ENCODE peak calls at places on chromosomes 4 and X, in seven cellular contexts. One of them, this sample, is unnamed.

GRCh38 chr4:81471361-81472248 is at the start of gene RASGEF1B:
- DNase-seq in endothelial cell: peak; percentile 77
- DNase-seq in neural crest cell: peak; percentile 62
- DNase-seq in astrocyte of the cerebellum: no peak
- DNase-seq in lower leg skin: peak; percentile 97
- DNase-seq in cardiac muscle cell: peak; percentile 90
- DNase-seq in left ventricle myocardium inferior: peak; percentile 90
- DNase-seq in this sample: peak; percentile 79

GRCh38 chr4:118751634-118752293 is 66.6 kb downstream of the METTL14 start:
- DNase-seq in neural crest cell: no peak
- DNase-seq in endothelial cell: no peak
- DNase-seq in left ventricle myocardium inferior: no peak
- DNase-seq in lower leg skin: no peak
- DNase-seq in astrocyte of the cerebellum: peak; percentile 75
- DNase-seq in cardiac muscle cell: no peak
- DNase-seq in this sample: no peak

GRCh38 chr4:85151349-85151748 is 184.9 kb upstream of the WDFY3 start:
- DNase-seq in cardiac muscle cell: no peak
- DNase-seq in left ventricle myocardium inferior: no peak
- DNase-seq in endothelial cell: no peak
- DNase-seq in astrocyte of the cerebellum: no peak
- DNase-seq in neural crest cell: no peak
- DNase-seq in lower leg skin: no peak
- DNase-seq in this sample: no peak

GRCh38 chr4:11471613-11472012 is 42.9 kb upstream of the HS3ST1 start:
- DNase-seq in astrocyte of the cerebellum: no peak
- DNase-seq in endothelial cell: no peak
- DNase-seq in cardiac muscle cell: no peak
- DNase-seq in neural crest cell: no peak
- DNase-seq in lower leg skin: no peak
- DNase-seq in left ventricle myocardium inferior: no peak
- DNase-seq in this sample: no peak

GRCh38 chrX:83845397-83845796 is 15.5 kb upstream of the CYLC1 start:
- DNase-seq in lower leg skin: no peak
- DNase-seq in endothelial cell: peak; percentile 2
- DNase-seq in neural crest cell: no peak
- DNase-seq in astrocyte of the cerebellum: no peak
- DNase-seq in cardiac muscle cell: peak; percentile 57
- DNase-seq in left ventricle myocardium inferior: no peak
- DNase-seq in this sample: no peak

GRCh38 chr4:7828926-7829325 is 110.7 kb downstream of the AFAP1 start:
- DNase-seq in endothelial cell: no peak
- DNase-seq in cardiac muscle cell: no peak
- DNase-seq in neural crest cell: no peak
- DNase-seq in left ventricle myocardium inferior: no peak
- DNase-seq in astrocyte of the cerebellum: no peak
- DNase-seq in lower leg skin: no peak
- DNase-seq in this sample: no peak

GRCh38 chrX:42396136-42396535 is 381.8 kb downstream of the PPP1R2C start:
- DNase-seq in neural crest cell: no peak
- DNase-seq in cardiac muscle cell: no peak
- DNase-seq in endothelial cell: no peak
- DNase-seq in left ventricle myocardium inferior: no peak
- DNase-seq in astrocyte of the cerebellum: no peak
- DNase-seq in lower leg skin: no peak
- DNase-seq in this sample: no peak

GRCh38 chr4:169993531-169993930 is 32.7 kb downstream of the MFAP3L start:
- DNase-seq in lower leg skin: no peak
- DNase-seq in endothelial cell: no peak
- DNase-seq in left ventricle myocardium inferior: no peak
- DNase-seq in neural crest cell: no peak
- DNase-seq in astrocyte of the cerebellum: no peak
- DNase-seq in cardiac muscle cell: no peak
- DNase-seq in this sample: no peak

GRCh38 chr4:170089274-170089742 is 448 bp downstream of the AADAT start:
- DNase-seq in neural crest cell: peak; percentile 47
- DNase-seq in cardiac muscle cell: peak; percentile 57
- DNase-seq in lower leg skin: no peak
- DNase-seq in endothelial cell: peak; percentile 28
- DNase-seq in astrocyte of the cerebellum: peak; percentile 16
- DNase-seq in left ventricle myocardium inferior: no peak
- DNase-seq in this sample: peak; percentile 19

GRCh38 chrX:54695816-54696487 is 102.1 kb downstream of the ITIH6 start:
- DNase-seq in endothelial cell: no peak
- DNase-seq in neural crest cell: no peak
- DNase-seq in left ventricle myocardium inferior: no peak
- DNase-seq in cardiac muscle cell: no peak
- DNase-seq in lower leg skin: no peak
- DNase-seq in astrocyte of the cerebellum: no peak
- DNase-seq in this sample: no peak

GRCh38 chr4:123545569-123546122 is 149.1 kb downstream of the SPRY1 start:
- DNase-seq in endothelial cell: no peak
- DNase-seq in lower leg skin: no peak
- DNase-seq in cardiac muscle cell: no peak
- DNase-seq in astrocyte of the cerebellum: no peak
- DNase-seq in neural crest cell: no peak
- DNase-seq in left ventricle myocardium inferior: no peak
- DNase-seq in this sample: no peak

GRCh38 chr4:41507292-41507933 is 30.5 kb upstream of the LIMCH1 start:
- DNase-seq in left ventricle myocardium inferior: no peak
- DNase-seq in cardiac muscle cell: no peak
- DNase-seq in lower leg skin: no peak
- DNase-seq in endothelial cell: no peak
- DNase-seq in astrocyte of the cerebellum: no peak
- DNase-seq in neural crest cell: no peak
- DNase-seq in this sample: no peak

GRCh38 chrX:49029876-49030275 is 13.3 kb downstream of the TFE3 start:
- DNase-seq in lower leg skin: no peak
- DNase-seq in endothelial cell: no peak
- DNase-seq in cardiac muscle cell: no peak
- DNase-seq in astrocyte of the cerebellum: no peak
- DNase-seq in left ventricle myocardium inferior: no peak
- DNase-seq in neural crest cell: no peak
- DNase-seq in this sample: no peak

GRCh38 chr4:53622739-53623151 is 31.5 kb upstream of the LNX1 start:
- DNase-seq in lower leg skin: no peak
- DNase-seq in astrocyte of the cerebellum: no peak
- DNase-seq in endothelial cell: no peak
- DNase-seq in left ventricle myocardium inferior: no peak
- DNase-seq in cardiac muscle cell: no peak
- DNase-seq in neural crest cell: no peak
- DNase-seq in this sample: no peak

GRCh38 chrX:112536544-112536943 is 143.2 kb downstream of the LHFPL1 start:
- DNase-seq in neural crest cell: no peak
- DNase-seq in left ventricle myocardium inferior: no peak
- DNase-seq in lower leg skin: no peak
- DNase-seq in endothelial cell: no peak
- DNase-seq in cardiac muscle cell: peak; percentile 24
- DNase-seq in astrocyte of the cerebellum: no peak
- DNase-seq in this sample: no peak

GRCh38 chr4:173121044-173121685 is 47.4 kb upstream of the GALNT7 start:
- DNase-seq in left ventricle myocardium inferior: no peak
- DNase-seq in lower leg skin: no peak
- DNase-seq in endothelial cell: peak; percentile 11
- DNase-seq in neural crest cell: no peak
- DNase-seq in astrocyte of the cerebellum: no peak
- DNase-seq in cardiac muscle cell: peak; percentile 21
- DNase-seq in this sample: no peak

GRCh38 chrX:71256051-71256450 is 2.1 kb upstream of the ZMYM3 start:
- DNase-seq in lower leg skin: no peak
- DNase-seq in cardiac muscle cell: no peak
- DNase-seq in left ventricle myocardium inferior: no peak
- DNase-seq in neural crest cell: no peak
- DNase-seq in endothelial cell: no peak
- DNase-seq in astrocyte of the cerebellum: no peak
- DNase-seq in this sample: no peak
- TF ChIP-seq CTCF in lower leg skin: no peak
- TF ChIP-seq CTCF in cardiac muscle cell: no peak
- TF ChIP-seq CTCF in left ventricle myocardium inferior: no peak
- TF ChIP-seq CTCF in neural crest cell: no peak
- TF ChIP-seq CTCF in endothelial cell: no peak
- TF ChIP-seq CTCF in astrocyte of the cerebellum: no peak
- TF ChIP-seq CTCF in this sample: no peak

DNA sequence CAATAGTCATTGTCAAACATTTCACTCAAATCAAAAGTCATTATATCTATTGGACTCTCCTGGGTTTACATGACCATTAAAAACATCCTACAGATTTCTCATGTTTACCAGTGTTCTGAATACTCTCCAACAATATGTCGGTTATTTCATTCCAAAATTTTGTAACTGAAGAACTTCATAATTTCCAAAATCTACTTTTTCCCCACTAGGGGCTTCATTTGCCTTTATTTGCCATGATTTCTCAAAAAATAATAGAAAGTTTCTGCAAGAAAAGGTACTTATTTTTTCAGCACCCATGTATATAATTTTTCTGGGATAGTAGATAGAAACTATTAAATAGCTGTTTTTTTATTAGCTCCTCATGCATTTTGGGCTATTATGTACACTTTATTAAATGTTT is 49.0 kb downstream of the PRDM5 start:
- DNase-seq in astrocyte of the cerebellum: no peak
- DNase-seq in lower leg skin: no peak
- DNase-seq in endothelial cell: no peak
- DNase-seq in cardiac muscle cell: no peak
- DNase-seq in left ventricle myocardium inferior: no peak
- DNase-seq in neural crest cell: no peak
- DNase-seq in this sample: no peak
- TF ChIP-seq CTCF in astrocyte of the cerebellum: no peak
- TF ChIP-seq CTCF in lower leg skin: no peak
- TF ChIP-seq CTCF in endothelial cell: peak; percentile 18
- TF ChIP-seq CTCF in cardiac muscle cell: no peak
- TF ChIP-seq CTCF in left ventricle myocardium inferior: no peak
- TF ChIP-seq CTCF in neural crest cell: peak; percentile 48
- TF ChIP-seq CTCF in this sample: no peak

GRCh38 chr4:72207196-72207595 is 175.4 kb downstream of the NPFFR2 start:
- DNase-seq in cardiac muscle cell: no peak
- DNase-seq in left ventricle myocardium inferior: no peak
- DNase-seq in lower leg skin: no peak
- DNase-seq in neural crest cell: no peak
- DNase-seq in astrocyte of the cerebellum: no peak
- DNase-seq in endothelial cell: no peak
- DNase-seq in this sample: no peak

GRCh38 chr4:72209600-72209999 is 177.8 kb downstream of the NPFFR2 start:
- DNase-seq in neural crest cell: no peak
- DNase-seq in left ventricle myocardium inferior: no peak
- DNase-seq in astrocyte of the cerebellum: no peak
- DNase-seq in lower leg skin: no peak
- DNase-seq in cardiac muscle cell: no peak
- DNase-seq in endothelial cell: no peak
- DNase-seq in this sample: no peak

GRCh38 chr4:72208421-72209075 is 176.7 kb downstream of the NPFFR2 start:
- DNase-seq in cardiac muscle cell: no peak
- DNase-seq in endothelial cell: no peak
- DNase-seq in astrocyte of the cerebellum: no peak
- DNase-seq in left ventricle myocardium inferior: no peak
- DNase-seq in lower leg skin: no peak
- DNase-seq in neural crest cell: no peak
- DNase-seq in this sample: no peak

GRCh38 chr4:72205298-72205697 is 173.5 kb downstream of the NPFFR2 start:
- DNase-seq in cardiac muscle cell: no peak
- DNase-seq in astrocyte of the cerebellum: no peak
- DNase-seq in endothelial cell: no peak
- DNase-seq in left ventricle myocardium inferior: no peak
- DNase-seq in neural crest cell: no peak
- DNase-seq in lower leg skin: no peak
- DNase-seq in this sample: no peak

GRCh38 chr4:72205831-72206230 is 174.0 kb downstream of the NPFFR2 start:
- DNase-seq in lower leg skin: no peak
- DNase-seq in endothelial cell: no peak
- DNase-seq in cardiac muscle cell: no peak
- DNase-seq in neural crest cell: no peak
- DNase-seq in astrocyte of the cerebellum: no peak
- DNase-seq in left ventricle myocardium inferior: no peak
- DNase-seq in this sample: no peak
- TF ChIP-seq CTCF in lower leg skin: no peak
- TF ChIP-seq CTCF in endothelial cell: no peak
- TF ChIP-seq CTCF in cardiac muscle cell: no peak
- TF ChIP-seq CTCF in neural crest cell: no peak
- TF ChIP-seq CTCF in astrocyte of the cerebellum: no peak
- TF ChIP-seq CTCF in left ventricle myocardium inferior: no peak
- TF ChIP-seq CTCF in this sample: no peak

DNA sequence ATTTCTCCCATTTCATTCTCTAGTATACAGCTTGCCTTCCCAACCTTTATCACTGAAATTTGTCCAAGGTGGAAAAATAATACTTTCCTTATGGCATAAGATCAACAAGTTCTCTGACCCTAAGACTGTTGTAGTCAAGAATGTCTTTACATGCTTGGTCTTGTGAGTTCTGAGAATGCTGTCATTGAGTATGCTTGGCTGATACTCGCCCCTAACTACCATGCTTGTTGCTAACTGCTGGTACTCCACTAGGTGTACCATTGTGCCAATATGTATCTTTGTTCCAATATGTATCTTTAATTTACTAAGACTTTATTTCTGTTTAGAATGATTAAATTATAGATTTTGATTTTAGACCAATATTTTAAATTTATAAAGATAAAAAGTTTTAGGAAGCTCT is 796.4 kb downstream of the PCDH7 start:
- DNase-seq in cardiac muscle cell: no peak
- DNase-seq in endothelial cell: no peak
- DNase-seq in astrocyte of the cerebellum: no peak
- DNase-seq in lower leg skin: no peak
- DNase-seq in neural crest cell: no peak
- DNase-seq in left ventricle myocardium inferior: no peak
- DNase-seq in this sample: no peak
- TF ChIP-seq CTCF in cardiac muscle cell: no peak
- TF ChIP-seq CTCF in endothelial cell: no peak
- TF ChIP-seq CTCF in astrocyte of the cerebellum: no peak
- TF ChIP-seq CTCF in lower leg skin: no peak
- TF ChIP-seq CTCF in neural crest cell: no peak
- TF ChIP-seq CTCF in left ventricle myocardium inferior: no peak
- TF ChIP-seq CTCF in this sample: no peak

GRCh38 chr4:156237192-156237591 is 283.5 kb upstream of the CTSO start:
- DNase-seq in cardiac muscle cell: no peak
- DNase-seq in left ventricle myocardium inferior: no peak
- DNase-seq in neural crest cell: no peak
- DNase-seq in astrocyte of the cerebellum: no peak
- DNase-seq in endothelial cell: no peak
- DNase-seq in lower leg skin: no peak
- DNase-seq in this sample: no peak
- TF ChIP-seq CTCF in cardiac muscle cell: no peak
- TF ChIP-seq CTCF in left ventricle myocardium inferior: no peak
- TF ChIP-seq CTCF in neural crest cell: no peak
- TF ChIP-seq CTCF in astrocyte of the cerebellum: no peak
- TF ChIP-seq CTCF in endothelial cell: no peak
- TF ChIP-seq CTCF in lower leg skin: no peak
- TF ChIP-seq CTCF in this sample: no peak

DNA sequence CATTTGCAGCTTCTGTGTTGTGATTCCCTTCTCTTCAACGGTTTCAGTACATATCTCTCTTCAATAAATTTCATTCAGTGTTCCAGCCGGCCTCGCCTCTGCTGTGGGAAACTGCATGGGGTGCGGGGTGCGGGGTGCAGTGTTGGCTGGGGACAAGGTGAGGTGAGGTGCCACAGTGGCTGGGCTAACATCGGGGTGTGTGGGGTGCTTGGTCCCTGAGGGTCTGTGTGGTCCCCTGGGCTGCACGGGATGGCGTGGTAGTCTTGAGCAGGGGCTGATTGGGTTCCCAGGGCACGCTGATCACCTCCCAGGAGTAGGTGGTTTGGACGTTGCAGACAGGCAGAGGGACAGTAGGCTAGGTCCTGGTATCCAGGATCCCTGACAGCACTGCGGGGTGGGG is 2.7 kb downstream of the PNMA6A start:
- DNase-seq in lower leg skin: peak; percentile 84
- DNase-seq in neural crest cell: no peak
- DNase-seq in endothelial cell: no peak
- DNase-seq in left ventricle myocardium inferior: no peak
- DNase-seq in astrocyte of the cerebellum: no peak
- DNase-seq in cardiac muscle cell: no peak
- DNase-seq in this sample: no peak
- TF ChIP-seq CTCF in lower leg skin: no peak
- TF ChIP-seq CTCF in neural crest cell: no peak
- TF ChIP-seq CTCF in endothelial cell: no peak
- TF ChIP-seq CTCF in left ventricle myocardium inferior: no peak
- TF ChIP-seq CTCF in astrocyte of the cerebellum: no peak
- TF ChIP-seq CTCF in cardiac muscle cell: no peak
- TF ChIP-seq CTCF in this sample: no peak

This sample was measured in uterus.